ENCODE peak calls at places on chromosomes 12 and 14, in seven cellular contexts. O is H1, H is tibial nerve, P is A549, U is transverse colon, Q is sigmoid colon, R is stomach. M is an unnamed sample.

GRCh38 chr12:57770734-57771133 is 1.2 kb downstream of the METTL1 start:
- DNase-seq in O (no peak), H (no peak), U (no peak), P (no peak), Q (no peak), R (no peak), M (no peak)

GRCh38 chr12:3102721-3103410 is 25.7 kb downstream of the TSPAN9 start:
- DNase-seq in R (no peak), H (peak; percentile 6), P (no peak), Q (peak; percentile 78), U (no peak), O (no peak), M (no peak)

GRCh38 chr12:67269632-67270578 is 747 bp downstream of the CAND1 start:
- DNase-seq in O (peak; percentile 74), U (peak; percentile 54), H (peak; percentile 22), P (peak; percentile 46), R (peak; percentile 52), Q (peak; percentile 79), M (peak; percentile 88)

GRCh38 chr12:51923506-51924365 is 16.4 kb downstream of the ACVRL1 start:
- DNase-seq in U (peak; percentile 72), P (no peak), R (peak; percentile 61), O (peak; percentile 93), H (peak; percentile 60), Q (peak; percentile 79), M (peak; percentile 93)

GRCh38 chr14:85316701-85317100 is 213.2 kb upstream of the FLRT2 start:
- DNase-seq in R (no peak), O (no peak), Q (no peak), U (no peak), H (no peak), P (no peak), M (no peak)

GRCh38 chr14:97071177-97071576 is 274.0 kb downstream of the VRK1 start:
- DNase-seq in O (no peak), P (no peak), Q (no peak), R (no peak), U (no peak), H (no peak), M (no peak)

GRCh38 chr12:49664591-49665146 is 41.3 kb downstream of the PRPF40B start:
- DNase-seq in H (no peak), O (no peak), P (no peak), R (no peak), U (no peak), Q (no peak), M (no peak)

GRCh38 chr12:50314629-50315312 is 31.5 kb upstream of the LIMA1 start:
- DNase-seq in O (no peak), Q (no peak), U (no peak), R (no peak), P (peak; percentile 61), H (no peak), M (no peak)

GRCh38 chr12:27785882-27786570 is 6.0 kb upstream of the MANSC4 start:
- DNase-seq in O (no peak), Q (no peak), U (no peak), R (no peak), H (no peak), P (no peak), M (no peak)

GRCh38 chr14:88683119-88683518 is 109.6 kb downstream of the EML5 start:
- DNase-seq in U (no peak), R (no peak), H (no peak), O (no peak), P (no peak), Q (no peak), M (no peak)

GRCh38 chr12:20063116-20063515 is 305.2 kb upstream of the PDE3A start:
- DNase-seq in U (no peak), Q (no peak), O (no peak), H (no peak), R (no peak), P (no peak), M (no peak)

GRCh38 chr14:77148510-77149231 is 7.1 kb upstream of the ZDHHC22 start:
- DNase-seq in Q (peak; percentile 17), P (peak; percentile 37), R (no peak), U (no peak), H (no peak), O (no peak), M (no peak)

GRCh38 chr14:63896278-63896720 is 43.5 kb downstream of the SYNE2 start:
- DNase-seq in Q (peak; percentile 68), O (no peak), H (peak; percentile 70), U (peak; percentile 67), R (peak; percentile 76), P (peak; percentile 55), M (no peak)

GRCh38 chr12:45557020-45557419 is 172.5 kb upstream of the ARID2 start:
- DNase-seq in H (no peak), P (no peak), O (no peak), Q (no peak), R (no peak), U (no peak), M (peak; percentile 35)

GRCh38 chr12:24728366-24728765 is 220.5 kb downstream of the BCAT1 start:
- DNase-seq in U (no peak), O (no peak), H (no peak), R (no peak), Q (no peak), P (peak; percentile 14), M (no peak)

GRCh38 chr12:109735051-109735521 is 21.5 kb downstream of the FAM222A start:
- DNase-seq in P (no peak), H (no peak), R (peak; percentile 22), U (no peak), O (peak; percentile 43), Q (peak; percentile 33), M (peak; percentile 3)

GRCh38 chr12:64884164-64884542 is 59.7 kb downstream of the TBC1D30 start:
- DNase-seq in U (no peak), Q (no peak), P (no peak), O (no peak), H (no peak), R (no peak), M (no peak)

GRCh38 chr12:98895086-98895651 is 250.1 kb downstream of the APAF1 start:
- DNase-seq in H (no peak), Q (no peak), O (peak; percentile 78), U (no peak), R (no peak), P (no peak), M (no peak)

DNA sequence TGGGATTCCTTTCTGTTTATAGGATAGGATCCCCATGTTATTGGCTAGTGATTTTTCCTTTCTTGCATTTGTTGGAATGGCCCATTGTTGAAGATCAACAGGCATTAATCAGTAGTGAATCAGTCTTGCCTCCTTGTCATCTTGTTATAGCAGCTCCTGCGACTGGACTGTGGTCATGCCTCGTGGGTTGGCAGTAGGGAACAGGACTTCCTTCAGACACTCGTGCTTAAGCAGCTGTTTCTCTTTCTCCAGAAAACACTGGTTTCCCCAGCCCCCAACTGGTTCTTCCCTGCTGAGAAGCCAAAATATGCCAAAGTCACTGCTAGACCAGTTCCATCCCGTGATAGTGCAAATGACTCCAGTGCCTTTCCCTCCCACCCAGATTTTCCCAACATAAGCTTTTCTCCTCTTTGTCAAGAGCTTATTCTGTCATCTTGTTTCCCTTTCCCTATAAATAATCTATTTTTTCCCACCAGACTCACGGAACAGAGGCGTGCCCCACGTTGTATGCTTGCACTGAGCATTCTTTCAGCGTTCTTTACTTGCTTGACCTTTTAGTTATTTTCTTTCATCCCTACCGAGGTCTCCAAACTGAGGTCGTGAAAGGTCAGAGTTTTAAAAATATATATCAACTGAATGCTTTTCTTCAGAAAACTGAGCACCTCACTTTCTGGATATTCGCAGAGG is 83.5 kb downstream of the SAMD4A start:
- DNase-seq in Q (peak; percentile 85), O (no peak), H (peak; percentile 78), R (no peak), U (peak; percentile 34), P (peak; percentile 38), M (peak; percentile 54)
- TF ChIP-seq EP300 in Q (no peak), O (no peak), H (peak; percentile 84), R (no peak), U (no peak), P (no peak), M (peak; percentile 57)

GRCh38 chr14:72416081-72416849 is 477.6 kb downstream of the DPF3 start:
- DNase-seq in U (no peak), O (no peak), Q (no peak), R (no peak), P (no peak), H (no peak), M (no peak)

GRCh38 chr14:72419226-72419625 is 474.7 kb downstream of the DPF3 start:
- DNase-seq in U (no peak), O (no peak), Q (no peak), P (no peak), R (no peak), H (no peak), M (no peak)

GRCh38 chr14:72423957-72424356 is 469.9 kb downstream of the DPF3 start:
- DNase-seq in P (no peak), Q (no peak), U (no peak), H (no peak), R (no peak), O (no peak), M (no peak)

GRCh38 chr14:72416892-72417291 is 477.0 kb downstream of the DPF3 start:
- DNase-seq in H (no peak), O (no peak), U (peak; percentile 9), Q (no peak), P (peak; percentile 30), R (no peak), M (no peak)

GRCh38 chr14:72420749-72421452 is 473.0 kb downstream of the DPF3 start:
- DNase-seq in H (peak; percentile 93), O (peak; percentile 99), R (peak; percentile 57), Q (peak; percentile 78), U (peak; percentile 74), P (peak; percentile 69), M (no peak)
- H3K4me3 ChIP-seq in H (no peak overlapping the region), O (no peak overlapping the region), R (no peak overlapping the region), Q (no peak overlapping the region), U (no peak overlapping the region), P (no peak overlapping the region), M (no peak overlapping the region)

DNA sequence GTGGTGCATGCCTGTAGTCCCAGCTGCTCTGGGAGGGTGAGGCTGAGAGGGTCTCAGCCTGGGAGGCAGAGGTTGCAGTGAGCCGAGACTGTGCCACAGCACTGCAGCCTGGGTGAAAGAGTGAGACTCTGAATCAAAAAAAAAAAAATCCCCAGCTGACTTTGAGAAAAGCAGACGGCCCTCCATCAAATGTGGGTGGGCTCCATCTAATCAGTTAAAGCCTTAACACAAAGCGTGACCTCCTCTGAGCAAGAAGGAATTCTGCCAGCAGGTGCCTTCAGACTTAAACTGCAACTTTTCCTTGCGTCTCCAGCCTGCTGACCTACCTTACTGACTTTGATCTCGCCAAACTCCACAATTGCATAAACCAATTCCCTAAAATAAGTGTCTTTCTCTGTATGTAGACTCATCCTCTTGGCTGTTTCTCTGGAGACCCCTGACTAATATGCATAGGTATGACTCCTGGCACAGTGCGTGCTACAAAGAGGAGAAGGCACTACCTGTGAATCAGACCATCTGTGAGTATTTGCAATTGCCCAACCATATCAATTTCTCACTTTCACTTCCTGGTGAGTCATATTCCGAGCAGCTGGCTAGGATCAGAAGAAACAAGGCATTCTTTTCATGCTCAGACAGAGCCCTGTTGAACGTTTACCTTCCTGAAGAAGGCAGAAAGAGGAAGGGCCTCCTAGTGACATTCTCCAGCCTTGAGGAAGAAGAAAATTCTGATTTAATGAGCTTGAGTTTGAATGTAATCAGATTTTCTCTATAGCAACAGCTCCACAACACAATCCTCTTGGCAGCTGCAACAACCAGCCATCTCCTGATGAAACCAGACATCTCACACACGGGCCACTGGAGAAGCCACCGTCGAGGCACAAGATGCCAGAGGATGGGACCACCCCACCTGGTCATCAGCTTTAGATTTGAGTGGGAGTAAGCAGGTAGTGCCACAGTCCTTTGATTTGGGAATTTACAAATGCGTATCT is 54.3 kb downstream of the CLMN start:
- DNase-seq in Q (no peak), U (peak; percentile 66), P (peak; percentile 97), R (peak; percentile 63), H (no peak), O (no peak), M (peak; percentile 68)
- TF ChIP-seq EP300 in Q (peak; percentile 22), U (peak; percentile 64), P (peak; percentile 94), R (no peak), H (peak; percentile 56), O (no peak), M (no peak)

GRCh38 chr14:33642641-33643342 is 308.1 kb downstream of the EGLN3 start:
- DNase-seq in Q (no peak), P (no peak), H (no peak), R (no peak), O (no peak), U (no peak), M (no peak)
- H3K4me3 ChIP-seq in Q (no peak overlapping the region), P (no peak overlapping the region), H (no peak overlapping the region), R (no peak overlapping the region), O (no peak overlapping the region), U (no peak overlapping the region), M (no peak overlapping the region)

M was measured in upper lobe of left lung.